ENCODE peak calls at places on chromosome 9, in seven cellular contexts. M is astrocyte of the cerebellum, C is NCI-H1092 treated with DMSO at 0.1 percent for 48 hours, R is WERI-Rb-1, Y is CMK, L is GM12892, B is epithelial cell of esophagus. Q is an unnamed sample.

GRCh38 chr9:129125478-129125877 is 14.3 kb downstream of the PTPA start:
- DNase-seq in M (peak; percentile 93), C (no peak), R (no peak), Y (no peak), L (no peak), B (peak; percentile 94), Q (peak; percentile 76)

GRCh38 chr9:92759990-92760893 is 4.4 kb downstream of the BICD2 start:
- DNase-seq in M (no peak), C (no peak), R (no peak), Y (no peak), L (no peak), B (no peak), Q (no peak)

GRCh38 chr9:94181782-94182181 is 77.3 kb upstream of the ZNF169 start:
- DNase-seq in M (no peak), C (no peak), R (no peak), Y (no peak), L (no peak), B (no peak), Q (no peak)

GRCh38 chr9:79263666-79264460 is 307.9 kb upstream of the TLE4 start:
- DNase-seq in M (no peak), C (peak; percentile 30), R (peak; percentile 19), Y (no peak), L (no peak), B (no peak), Q (no peak)

GRCh38 chr9:4501147-4501507 is 10.9 kb downstream of the SLC1A1 start:
- DNase-seq in M (no peak), C (no peak), R (no peak), Y (no peak), L (no peak), B (no peak), Q (no peak)

GRCh38 chr9:135105938-135106491 is 18.5 kb downstream of the OLFM1 start:
- DNase-seq in M (no peak), C (no peak), R (peak; percentile 72), Y (no peak), L (no peak), B (no peak), Q (no peak)

GRCh38 chr9:127742435-127743088 is 7.5 kb upstream of the TOR2A start:
- DNase-seq in M (peak; percentile 43), C (no peak), R (peak; percentile 80), Y (no peak), L (no peak), B (peak; percentile 72), Q (peak; percentile 45)

GRCh38 chr9:101566904-101567724 is 27.7 kb downstream of the PPP3R2 start:
- DNase-seq in M (peak; percentile 19), C (no peak), R (peak; percentile 33), Y (peak; percentile 21), L (no peak), B (peak; percentile 62), Q (peak; percentile 19)

GRCh38 chr9:13083973-13084528 is 195.4 kb downstream of the MPDZ start:
- DNase-seq in M (peak; percentile 19), C (no peak), R (no peak), Y (no peak), L (no peak), B (peak; percentile 76), Q (peak; percentile 43)

GRCh38 chr9:121567142-121568100 is 67.8 kb upstream of the GGTA1 start:
- DNase-seq in M (no peak), C (no peak), R (peak; percentile 48), Y (no peak), L (no peak), B (no peak), Q (no peak)

GRCh38 chr9:17315341-17315740 is 180.5 kb downstream of the CNTLN start:
- DNase-seq in M (peak; percentile 44), C (no peak), R (no peak), Y (no peak), L (no peak), B (no peak), Q (no peak)

GRCh38 chr9:136828474-136829140 is 13.7 kb upstream of the AJM1 start:
- DNase-seq in M (no peak), C (no peak), R (no peak), Y (no peak), L (no peak), B (no peak), Q (no peak)

GRCh38 chr9:110133608-110134214 is 74.2 kb downstream of the C9orf152 start:
- DNase-seq in M (peak; percentile 65), C (no peak), R (no peak), Y (no peak), L (no peak), B (peak; percentile 78), Q (no peak)

GRCh38 chr9:95757026-95757425 is 118.5 kb upstream of the ERCC6L2 start:
- DNase-seq in M (peak; percentile 78), C (no peak), R (no peak), Y (no peak), L (no peak), B (peak; percentile 56), Q (no peak)

GRCh38 chr9:101336091-101336490 is 48.7 kb downstream of the BAAT start:
- DNase-seq in M (no peak), C (no peak), R (no peak), Y (no peak), L (no peak), B (no peak), Q (no peak)